ENCODE peak calls at places on chromosomes 6 and 20, in six cellular contexts. K is body of pancreas; U is substantia nigra; V is H1; X is CD8-positive, alpha-beta T cell; C is CD4-positive, CD25-positive, alpha-beta regulatory T cell. M is an unnamed sample.

GRCh38 chr6:129447166-129447565 is 262.8 kb downstream of the ARHGAP18 start:
- DNase-seq in K (no peak), U (no peak), V (no peak), X (no peak), C (no peak), M (no peak)

GRCh38 chr6:1716845-1717244 is 107.1 kb downstream of the FOXC1 start:
- DNase-seq in K (no peak), U (no peak), V (no peak), X (no peak), C (no peak), M (no peak)

GRCh38 chr20:58137651-58138265 is 90.7 kb downstream of the ANKRD60 start:
- DNase-seq in K (no peak), U (no peak), V (no peak), X (no peak), C (no peak), M (no peak)

GRCh38 chr6:19803331-19804330 is 33.5 kb upstream of the ID4 start:
- DNase-seq in K (no peak), U (no peak), V (no peak), X (no peak), C (no peak), M (no peak)

GRCh38 chr6:47342824-47343223 is 33.1 kb upstream of the TNFRSF21 start:
- DNase-seq in K (no peak), U (no peak), V (no peak), X (no peak), C (no peak), M (no peak)

GRCh38 chr20:32727663-32728062 is 15.6 kb downstream of the COMMD7 start:
- DNase-seq in K (no peak), U (no peak), V (no peak), X (no peak), C (no peak), M (no peak)

GRCh38 chr20:39398656-39399055 is 436.5 kb downstream of the DHX35 start:
- DNase-seq in K (no peak), U (no peak), V (no peak), X (no peak), C (no peak), M (no peak)

GRCh38 chr20:36988494-36988966 is 37.0 kb upstream of the SAMHD1 start:
- DNase-seq in K (no peak), U (no peak), V (no peak), X (no peak), C (no peak), M (no peak)

GRCh38 chr20:62544505-62545055 is 68.8 kb upstream of the GATA5 start:
- DNase-seq in K (no peak), U (no peak), V (no peak), X (no peak), C (no peak), M (no peak)

GRCh38 chr20:51796332-51796731 is 6.0 kb downstream of the SALL4 start:
- DNase-seq in K (no peak), U (no peak), V (no peak), X (no peak), C (no peak), M (no peak)

GRCh38 chr20:62409935-62410741 is 3.1 kb upstream of the CABLES2 start:
- DNase-seq in K (peak), U (no peak), V (peak), X (peak), C (no peak), M (no peak)

GRCh38 chr20:46423342-46423741 is 16.9 kb upstream of the ELMO2 start:
- DNase-seq in K (no peak), U (no peak), V (no peak), X (no peak), C (no peak), M (no peak)

GRCh38 chr20:408843-409696 is 971 bp downstream of the RBCK1 start:
- DNase-seq in K (no peak), U (no peak), V (no peak), X (no peak), C (no peak), M (no peak)

DNA sequence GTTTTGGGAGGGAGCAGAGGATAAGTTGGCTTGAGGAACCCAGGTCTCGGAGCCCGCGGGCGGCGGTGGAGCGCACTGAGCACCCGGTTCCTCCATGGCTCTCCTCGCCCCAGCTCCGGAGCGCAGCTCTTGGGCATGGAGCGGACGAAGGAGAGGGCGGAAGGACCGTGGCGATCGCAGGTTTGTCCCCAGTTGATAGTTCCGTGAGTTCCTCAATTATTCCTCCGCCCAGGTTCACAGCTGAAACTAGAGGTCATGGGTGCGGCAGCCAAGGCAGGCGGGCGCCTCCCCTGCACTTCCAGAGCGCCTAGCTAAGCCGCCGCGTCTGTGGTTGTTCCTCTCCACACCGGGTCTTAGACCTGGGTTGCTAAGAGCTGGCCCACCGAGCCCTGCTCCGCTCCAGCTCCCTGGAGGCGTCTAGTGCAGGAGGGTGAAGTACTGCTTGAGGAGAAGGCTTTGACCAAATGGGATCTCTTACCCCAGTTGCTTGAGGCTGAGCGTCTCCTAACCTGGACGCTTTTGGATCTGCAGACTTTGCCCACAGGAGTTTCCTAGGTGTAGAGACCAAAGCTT is at the start of gene HTR1B:
- DNase-seq in K (peak), U (no peak), V (peak), X (no peak), C (no peak), M (no peak)
- H3K27ac ChIP-seq in K (no peak), U (no peak), V (no peak), X (no peak), C (no peak), M (no peak)

GRCh38 chr20:50726955-50727791 is 4.2 kb upstream of the PARD6B start:
- DNase-seq in K (no peak), U (no peak), V (no peak), X (no peak), C (no peak), M (no peak)
- H3K27ac ChIP-seq in K (peak), U (no peak), V (no peak), X (no peak), C (no peak), M (no peak)

GRCh38 chr6:36514554-36515456 is 32.5 kb downstream of the STK38 start:
- DNase-seq in K (peak), U (no peak), V (no peak), X (no peak), C (no peak), M (no peak)

GRCh38 chr6:36516559-36516958 is 30.7 kb downstream of the STK38 start:
- DNase-seq in K (no peak), U (no peak), V (no peak), X (no peak), C (no peak), M (no peak)

GRCh38 chr6:36517408-36517807 is 29.9 kb downstream of the STK38 start:
- DNase-seq in K (no peak), U (no peak), V (no peak), X (no peak), C (no peak), M (no peak)

GRCh38 chr6:36516991-36517390 is 30.3 kb downstream of the STK38 start:
- DNase-seq in K (no peak), U (no peak), V (no peak), X (no peak), C (no peak), M (no peak)

GRCh38 chr6:36515844-36516243 is 31.4 kb downstream of the STK38 start:
- DNase-seq in K (no peak), U (no peak), V (no peak), X (no peak), C (no peak), M (no peak)
- H3K27ac ChIP-seq in K (peak), U (no peak), V (no peak), X (no peak), C (no peak), M (no peak)

DNA sequence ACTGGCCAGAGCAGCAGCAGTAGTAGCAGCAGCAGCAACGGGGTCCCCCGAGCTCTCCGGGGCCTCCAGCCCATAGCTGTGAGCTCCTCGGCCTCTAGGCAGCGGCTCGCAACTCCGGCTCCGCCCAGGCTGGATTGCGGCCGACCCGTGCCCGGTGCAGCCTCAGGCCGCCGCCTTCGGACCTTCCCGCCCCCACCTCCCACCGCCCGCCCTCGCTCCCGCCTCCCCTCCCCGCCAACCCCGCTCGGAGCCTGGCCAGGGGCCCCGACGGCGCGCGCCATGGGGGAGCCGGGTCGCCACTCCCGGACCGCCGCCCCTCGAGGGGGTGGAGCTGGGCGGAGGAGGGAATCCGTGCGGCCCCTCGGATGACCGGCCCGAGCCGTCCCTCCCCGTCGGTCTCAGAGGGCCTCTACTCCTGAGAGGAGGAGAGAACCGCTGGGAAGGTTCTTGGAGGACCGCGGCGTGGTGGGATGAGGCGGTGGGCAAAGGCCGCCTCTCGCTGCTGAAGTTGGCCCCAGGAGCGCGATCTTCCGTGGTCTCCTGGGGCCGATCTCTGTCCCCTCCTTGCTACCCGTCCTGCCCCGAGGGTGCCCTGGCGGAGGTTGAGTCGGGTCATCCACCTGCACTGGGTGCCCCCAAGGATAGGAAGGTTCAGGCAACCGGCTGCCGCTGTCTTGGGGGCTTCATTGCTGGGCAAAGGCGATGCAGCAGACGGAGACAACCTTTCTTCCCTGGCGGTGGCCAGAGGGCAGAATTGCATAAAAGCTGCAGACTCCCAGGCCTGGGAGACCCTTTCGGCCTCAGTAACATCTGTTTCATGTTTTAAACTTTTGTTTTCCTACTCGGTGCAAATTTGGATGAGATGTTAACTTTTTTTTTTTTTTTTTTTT is at the start of gene ADAM33:
- DNase-seq in K (peak), U (no peak), V (peak), X (no peak), C (no peak), M (no peak)
- H3K27ac ChIP-seq in K (no peak), U (no peak), V (no peak), X (no peak), C (no peak), M (no peak)